ENCODE peak calls at places on chromosome 18, in ten cellular contexts. One of them, this sample, is unnamed.

GRCh38 chr18:62621546-62621945 is 93.8 kb upstream of the PHLPP1 start:
- DNase-seq in stimulated activated CD8-positive, alpha-beta memory T cell treated with anti-CD3 and anti-CD28 coated beads, Interleukin-2, amount 100 ng/mL, for 48 hours: no peak
- DNase-seq in mesenteric fat pad: no peak
- DNase-seq in tibial artery: no peak
- DNase-seq in BE2C: no peak
- DNase-seq in NCI-H1930: no peak
- DNase-seq in activated CD4-positive, CD25-positive, alpha-beta regulatory T cell: no peak
- DNase-seq in AG10803: peak
- DNase-seq in HTR-8/SVneo: no peak
- DNase-seq in NCI-H82: no peak
- DNase-seq in this sample: no peak

GRCh38 chr18:77981874-77982273 is 732.2 kb downstream of the GALR1 start:
- DNase-seq in stimulated activated CD8-positive, alpha-beta memory T cell treated with anti-CD3 and anti-CD28 coated beads, Interleukin-2, amount 100 ng/mL, for 48 hours: no peak
- DNase-seq in mesenteric fat pad: no peak
- DNase-seq in tibial artery: no peak
- DNase-seq in BE2C: no peak
- DNase-seq in NCI-H1930: no peak
- DNase-seq in activated CD4-positive, CD25-positive, alpha-beta regulatory T cell: no peak
- DNase-seq in AG10803: no peak
- DNase-seq in HTR-8/SVneo: no peak
- DNase-seq in NCI-H82: no peak
- DNase-seq in this sample: no peak

GRCh38 chr18:58762781-58763171 is 91.5 kb downstream of the MALT1 start:
- DNase-seq in stimulated activated CD8-positive, alpha-beta memory T cell treated with anti-CD3 and anti-CD28 coated beads, Interleukin-2, amount 100 ng/mL, for 48 hours: no peak
- DNase-seq in mesenteric fat pad: peak
- DNase-seq in tibial artery: peak
- DNase-seq in BE2C: no peak
- DNase-seq in NCI-H1930: no peak
- DNase-seq in activated CD4-positive, CD25-positive, alpha-beta regulatory T cell: no peak
- DNase-seq in AG10803: no peak
- DNase-seq in HTR-8/SVneo: no peak
- DNase-seq in NCI-H82: no peak
- DNase-seq in this sample: no peak

GRCh38 chr18:54880706-54881105 is 52.4 kb downstream of the RAB27B start:
- DNase-seq in stimulated activated CD8-positive, alpha-beta memory T cell treated with anti-CD3 and anti-CD28 coated beads, Interleukin-2, amount 100 ng/mL, for 48 hours: no peak
- DNase-seq in mesenteric fat pad: no peak
- DNase-seq in tibial artery: no peak
- DNase-seq in BE2C: no peak
- DNase-seq in NCI-H1930: no peak
- DNase-seq in activated CD4-positive, CD25-positive, alpha-beta regulatory T cell: no peak
- DNase-seq in AG10803: peak
- DNase-seq in HTR-8/SVneo: peak
- DNase-seq in NCI-H82: no peak
- DNase-seq in this sample: no peak

GRCh38 chr18:11497585-11497984 is 111.8 kb upstream of the SLC35G4 start:
- DNase-seq in stimulated activated CD8-positive, alpha-beta memory T cell treated with anti-CD3 and anti-CD28 coated beads, Interleukin-2, amount 100 ng/mL, for 48 hours: no peak
- DNase-seq in mesenteric fat pad: no peak
- DNase-seq in tibial artery: no peak
- DNase-seq in BE2C: no peak
- DNase-seq in NCI-H1930: no peak
- DNase-seq in activated CD4-positive, CD25-positive, alpha-beta regulatory T cell: no peak
- DNase-seq in AG10803: peak
- DNase-seq in HTR-8/SVneo: no peak
- DNase-seq in NCI-H82: no peak
- DNase-seq in this sample: no peak

GRCh38 chr18:9392726-9393125 is 58.2 kb downstream of the TWSG1 start:
- DNase-seq in stimulated activated CD8-positive, alpha-beta memory T cell treated with anti-CD3 and anti-CD28 coated beads, Interleukin-2, amount 100 ng/mL, for 48 hours: no peak
- DNase-seq in mesenteric fat pad: no peak
- DNase-seq in tibial artery: no peak
- DNase-seq in BE2C: no peak
- DNase-seq in NCI-H1930: no peak
- DNase-seq in activated CD4-positive, CD25-positive, alpha-beta regulatory T cell: no peak
- DNase-seq in AG10803: peak
- DNase-seq in HTR-8/SVneo: no peak
- DNase-seq in NCI-H82: peak
- DNase-seq in this sample: no peak

GRCh38 chr18:10851824-10852225 is 297.5 kb downstream of the PIEZO2 start:
- DNase-seq in stimulated activated CD8-positive, alpha-beta memory T cell treated with anti-CD3 and anti-CD28 coated beads, Interleukin-2, amount 100 ng/mL, for 48 hours: no peak
- DNase-seq in mesenteric fat pad: no peak
- DNase-seq in tibial artery: no peak
- DNase-seq in BE2C: no peak
- DNase-seq in NCI-H1930: peak
- DNase-seq in activated CD4-positive, CD25-positive, alpha-beta regulatory T cell: no peak
- DNase-seq in AG10803: peak
- DNase-seq in HTR-8/SVneo: peak
- DNase-seq in NCI-H82: peak
- DNase-seq in this sample: peak

GRCh38 chr18:23844991-23845680 is 155.9 kb downstream of the LAMA3 start:
- DNase-seq in stimulated activated CD8-positive, alpha-beta memory T cell treated with anti-CD3 and anti-CD28 coated beads, Interleukin-2, amount 100 ng/mL, for 48 hours: no peak
- DNase-seq in mesenteric fat pad: no peak
- DNase-seq in tibial artery: no peak
- DNase-seq in BE2C: no peak
- DNase-seq in NCI-H1930: no peak
- DNase-seq in activated CD4-positive, CD25-positive, alpha-beta regulatory T cell: no peak
- DNase-seq in AG10803: peak
- DNase-seq in HTR-8/SVneo: peak
- DNase-seq in NCI-H82: no peak
- DNase-seq in this sample: no peak

GRCh38 chr18:53416985-53417384 is 807.5 kb downstream of the MBD2 start:
- DNase-seq in stimulated activated CD8-positive, alpha-beta memory T cell treated with anti-CD3 and anti-CD28 coated beads, Interleukin-2, amount 100 ng/mL, for 48 hours: no peak
- DNase-seq in mesenteric fat pad: no peak
- DNase-seq in tibial artery: no peak
- DNase-seq in BE2C: no peak
- DNase-seq in NCI-H1930: no peak
- DNase-seq in activated CD4-positive, CD25-positive, alpha-beta regulatory T cell: no peak
- DNase-seq in AG10803: peak
- DNase-seq in HTR-8/SVneo: no peak
- DNase-seq in NCI-H82: no peak
- DNase-seq in this sample: no peak

GRCh38 chr18:68723539-68723938 is 8.6 kb upstream of the TMX3 start:
- DNase-seq in stimulated activated CD8-positive, alpha-beta memory T cell treated with anti-CD3 and anti-CD28 coated beads, Interleukin-2, amount 100 ng/mL, for 48 hours: no peak
- DNase-seq in mesenteric fat pad: no peak
- DNase-seq in tibial artery: no peak
- DNase-seq in BE2C: no peak
- DNase-seq in NCI-H1930: no peak
- DNase-seq in activated CD4-positive, CD25-positive, alpha-beta regulatory T cell: no peak
- DNase-seq in AG10803: no peak
- DNase-seq in HTR-8/SVneo: no peak
- DNase-seq in NCI-H82: no peak
- DNase-seq in this sample: no peak